ENCODE peak calls at places on chromosome 6, in eight cellular contexts. T is GM18507, R is T-helper 2 cell, H is stromal cell of bone marrow, J is uterus, A is omental fat pad, N is HEK293T, W is hippocampal formation. Y is an unnamed sample.
A peak's percentile ranks its signal among the peaks of the same experiment; 100 is the strongest.

GRCh38 chr6:121620002-121620740 is 184.7 kb downstream of the GJA1 start:
- DNase-seq in R (no peak), J (no peak), W (no peak), H (no peak), T (no peak), A (no peak), N (no peak), Y (no peak)

GRCh38 chr6:57226221-57226620 is 4.1 kb upstream of the RAB23 start:
- DNase-seq in R (no peak), A (no peak), N (no peak), T (no peak), H (no peak), J (no peak), W (no peak), Y (no peak)

GRCh38 chr6:72944660-72945059 is 280.6 kb downstream of the KHDC1L start:
- DNase-seq in H (no peak), N (no peak), R (no peak), T (no peak), A (no peak), J (no peak), W (no peak), Y (no peak)

GRCh38 chr6:168148231-168148849 is 69.3 kb upstream of the FRMD1 start:
- DNase-seq in A (no peak), N (no peak), J (no peak), H (no peak), R (no peak), T (no peak), W (no peak), Y (no peak)

GRCh38 chr6:39608652-39609345 is 116.4 kb downstream of the KIF6 start:
- DNase-seq in W (no peak), J (no peak), N (no peak), T (peak; percentile 11), H (no peak), A (no peak), R (no peak), Y (no peak)

GRCh38 chr6:125197795-125198269 is 44.3 kb downstream of the TPD52L1 start:
- DNase-seq in T (no peak), A (no peak), W (peak; percentile 25), N (peak; percentile 21), J (peak; percentile 35), H (peak; percentile 93), R (no peak), Y (no peak)

GRCh38 chr6:34697544-34697836 is 923 bp upstream of the ILRUN start:
- DNase-seq in A (no peak), J (no peak), N (no peak), T (no peak), R (no peak), H (no peak), W (no peak), Y (no peak)

GRCh38 chr6:32410906-32411305 is 3.9 kb upstream of the BTNL2 start:
- DNase-seq in A (no peak), W (no peak), J (no peak), T (no peak), R (no peak), N (no peak), H (no peak), Y (no peak)

GRCh38 chr6:333379-334002 is 41.2 kb downstream of the DUSP22 start:
- DNase-seq in N (no peak), J (no peak), W (no peak), H (no peak), A (no peak), R (no peak), T (no peak), Y (no peak)

GRCh38 chr6:133447924-133448323 is 206.8 kb downstream of the EYA4 start:
- DNase-seq in H (peak; percentile 73), W (no peak), J (no peak), A (no peak), N (no peak), R (no peak), T (no peak), Y (no peak)

GRCh38 chr6:103872219-103872618 is 987.5 kb downstream of the HACE1 start:
- DNase-seq in H (no peak), T (no peak), N (no peak), A (no peak), W (no peak), J (no peak), R (no peak), Y (no peak)

GRCh38 chr6:95133578-95133977 is 443.8 kb upstream of the MANEA start:
- DNase-seq in W (no peak), J (no peak), N (peak; percentile 14), A (no peak), H (no peak), R (no peak), T (no peak), Y (no peak)

GRCh38 chr6:148450866-148451265 is 108.2 kb downstream of the SASH1 start:
- DNase-seq in R (no peak), W (no peak), N (no peak), A (no peak), J (no peak), H (no peak), T (no peak), Y (no peak)

GRCh38 chr6:1409774-1410465 is 20.5 kb downstream of the FOXF2 start:
- DNase-seq in J (no peak), R (no peak), T (no peak), N (no peak), W (no peak), A (no peak), H (no peak), Y (no peak)

GRCh38 chr6:151374024-151374423 is 17.3 kb downstream of the ZBTB2 start:
- DNase-seq in N (no peak), R (no peak), H (no peak), A (no peak), J (no peak), T (no peak), W (no peak), Y (no peak)

GRCh38 chr6:159117031-159117430 is 52.2 kb upstream of the FNDC1 start:
- DNase-seq in W (no peak), N (no peak), T (no peak), H (peak; percentile 24), R (no peak), A (no peak), J (no peak), Y (no peak)

GRCh38 chr6:195861-196360 is 96.4 kb upstream of the DUSP22 start:
- DNase-seq in H (peak; percentile 65), R (no peak), A (no peak), J (peak; percentile 53), T (no peak), W (no peak), N (no peak), Y (peak; percentile 24)

GRCh38 chr6:127550403-127550802 is 26.6 kb upstream of the C6orf58 start:
- DNase-seq in W (no peak), A (no peak), N (no peak), H (peak; percentile 61), R (no peak), T (no peak), J (no peak), Y (no peak)

GRCh38 chr6:90233994-90234393 is 62.6 kb downstream of the BACH2 start:
- DNase-seq in R (no peak), T (no peak), A (no peak), H (no peak), J (no peak), W (no peak), N (no peak), Y (no peak)

GRCh38 chr6:13360671-13361540 is 32.6 kb upstream of the TBC1D7 start:
- DNase-seq in R (no peak), H (no peak), W (no peak), T (no peak), J (no peak), N (no peak), A (no peak), Y (no peak)

GRCh38 chr6:99143108-99143828 is 195.5 kb upstream of the FBXL4 start:
- DNase-seq in R (no peak), J (no peak), N (no peak), H (no peak), A (no peak), T (no peak), W (no peak), Y (no peak)

GRCh38 chr6:49949062-49949461 is 14.9 kb downstream of the DEFB114 start:
- DNase-seq in T (no peak), W (no peak), N (no peak), R (no peak), H (no peak), J (no peak), A (no peak), Y (no peak)

GRCh38 chr6:157274471-157275226 is 48.7 kb downstream of the TMEM242 start:
- DNase-seq in T (peak; percentile 87), H (peak; percentile 36), J (peak; percentile 76), A (peak; percentile 70), W (peak; percentile 58), R (peak; percentile 75), N (peak; percentile 96), Y (peak; percentile 88)

GRCh38 chr6:157120523-157121232 is 202.6 kb downstream of the TMEM242 start:
- DNase-seq in J (no peak), R (no peak), H (no peak), W (no peak), T (no peak), A (no peak), N (no peak), Y (no peak)

GRCh38 chr6:136089885-136090284 is 160.2 kb downstream of the MTFR2 start:
- DNase-seq in J (no peak), W (no peak), N (no peak), H (no peak), R (no peak), T (no peak), A (no peak), Y (no peak)

GRCh38 chr6:45630801-45631200 is 253.1 kb upstream of the SUPT3H start:
- DNase-seq in W (no peak), A (no peak), N (no peak), R (no peak), H (no peak), T (no peak), J (no peak), Y (no peak)

GRCh38 chr6:13485923-13486557 is 1.4 kb downstream of the GFOD1 start:
- DNase-seq in A (no peak), W (peak; percentile 19), N (peak; percentile 55), T (no peak), R (no peak), J (peak; percentile 22), H (no peak), Y (peak; percentile 55)

GRCh38 chr6:97917369-97917768 is 634.4 kb upstream of the MMS22L start:
- DNase-seq in A (no peak), J (no peak), W (no peak), N (no peak), R (no peak), T (no peak), H (no peak), Y (no peak)

GRCh38 chr6:161168281-161168891 is 105.5 kb downstream of the AGPAT4 start:
- DNase-seq in A (no peak), T (no peak), J (no peak), R (no peak), W (no peak), N (no peak), H (peak; percentile 92), Y (no peak)

GRCh38 chr6:81792826-81793225 is 40.3 kb upstream of the TENT5A start:
- DNase-seq in H (no peak), J (no peak), A (no peak), W (no peak), N (no peak), T (no peak), R (no peak), Y (no peak)

GRCh38 chr6:170263410-170263809 is 27.5 kb downstream of the DLL1 start:
- DNase-seq in J (no peak), A (no peak), H (no peak), R (no peak), N (no peak), W (no peak), T (no peak), Y (no peak)